ENCODE peak calls at places on chromosomes 6 and 20, in five cellular contexts. F, L, Y, Q and R are unnamed samples.

GRCh38 chr6:129493396-129493902 is 216.5 kb downstream of the ARHGAP18 start:
- DNase-seq in Y (no peak), L (no peak), F (no peak), Q (peak), R (no peak)

GRCh38 chr6:89940225-89941027 is 46.2 kb downstream of the GJA10 start:
- DNase-seq in L (peak), Y (peak), F (peak), Q (peak), R (peak)

GRCh38 chr20:62782893-62783278 is 13.4 kb upstream of the MRGBP start:
- DNase-seq in Q (no peak), F (no peak), Y (no peak), L (no peak), R (no peak)

GRCh38 chr6:55729665-55730064 is 145.7 kb downstream of the BMP5 start:
- DNase-seq in L (no peak), F (no peak), Q (no peak), Y (no peak), R (no peak)

GRCh38 chr6:88763160-88763559 is 200.3 kb downstream of the RNGTT start:
- DNase-seq in L (no peak), Y (no peak), F (peak), Q (no peak), R (no peak)

GRCh38 chr20:59588236-59588855 is 16.0 kb upstream of the PHACTR3 start:
- DNase-seq in F (no peak), Y (no peak), L (no peak), Q (no peak), R (no peak)

GRCh38 chr20:33521461-33521860 is 31.6 kb downstream of the CBFA2T2 start:
- DNase-seq in L (no peak), Y (no peak), Q (no peak), F (no peak), R (no peak)

GRCh38 chr6:82131441-82131840 is 116.1 kb downstream of the IBTK start:
- DNase-seq in Q (no peak), Y (no peak), L (no peak), F (no peak), R (no peak)

GRCh38 chr6:136723780-136724179 is 68.5 kb downstream of the MAP3K5 start:
- DNase-seq in F (no peak), Y (no peak), L (peak), Q (no peak), R (no peak)

DNA sequence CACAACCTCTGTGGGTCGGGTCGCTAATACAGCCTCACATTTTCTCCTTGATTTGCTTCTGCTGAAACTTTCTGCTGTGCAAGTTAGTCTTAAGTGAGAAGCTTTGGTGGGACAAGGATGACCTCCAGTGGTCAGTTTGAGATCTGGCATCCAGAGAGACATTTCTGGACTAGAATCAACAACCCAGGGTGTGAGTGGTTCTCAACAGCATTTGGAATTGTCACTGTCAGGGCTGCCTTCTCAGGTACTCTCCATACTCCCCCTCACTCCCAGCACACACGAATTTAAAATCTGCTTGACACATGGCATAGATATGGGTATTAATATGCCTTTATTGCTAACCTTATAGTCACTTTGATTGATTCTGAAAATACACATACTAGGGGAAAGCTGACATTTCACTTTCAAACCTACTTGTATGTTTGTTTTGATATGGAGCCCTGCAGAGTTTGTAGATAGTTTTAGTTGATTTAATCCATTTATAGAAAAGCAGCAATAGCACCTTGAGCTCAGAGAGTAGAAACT is 13.2 kb downstream of the OTOR start:
- DNase-seq in Q (peak), F (peak), L (peak), Y (peak), R (peak)
- TF ChIP-seq ESRRA in Q (no peak), F (no peak), L (no peak), Y (no peak), R (no peak)

DNA sequence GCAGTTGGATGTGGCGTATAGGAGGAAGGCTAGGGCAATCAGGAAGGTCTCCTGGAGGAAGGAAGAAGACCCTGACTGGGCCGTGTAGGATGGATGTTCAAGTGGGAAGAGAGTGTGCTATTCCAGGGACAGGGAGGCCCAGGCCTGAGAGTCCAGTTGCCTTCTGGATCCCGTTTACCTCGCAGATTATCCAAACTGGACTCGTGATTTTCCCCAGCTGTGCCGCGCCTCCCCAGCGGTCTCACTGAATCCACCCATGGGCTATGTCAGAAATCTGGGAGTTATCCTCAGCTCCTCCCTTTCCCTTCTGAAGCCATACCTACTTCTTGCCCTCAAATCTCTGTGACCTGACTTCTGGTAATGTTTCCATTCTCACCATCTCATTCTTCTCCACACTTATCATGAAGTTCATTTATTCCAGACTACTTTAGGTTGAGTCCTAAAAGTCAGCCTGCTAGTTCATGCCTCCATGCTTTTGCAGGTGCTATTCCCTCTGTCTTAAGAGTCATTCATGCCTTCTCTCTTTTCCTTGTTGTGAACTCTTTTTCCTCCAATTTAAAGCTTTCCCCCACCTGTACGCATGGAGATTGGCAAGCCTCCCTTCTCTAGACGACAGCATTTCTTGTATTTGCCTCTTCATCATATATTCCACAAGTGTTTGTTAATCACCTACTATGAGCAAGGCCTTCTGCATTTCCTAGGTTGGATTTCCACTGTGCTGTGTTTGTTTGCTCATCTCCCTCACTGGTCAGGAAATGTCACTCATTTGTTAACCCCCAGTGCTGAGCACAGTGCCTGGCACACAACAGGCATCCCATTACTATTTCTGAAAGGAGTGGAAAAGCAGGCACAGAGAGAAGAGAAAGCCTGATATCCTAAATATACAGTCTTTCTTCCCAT is 2.7 kb downstream of the SDCBP2 start:
- DNase-seq in Y (no peak), L (no peak), F (no peak), Q (no peak), R (no peak)
- TF ChIP-seq ESRRA in Y (no peak), L (no peak), F (no peak), Q (no peak), R (no peak)

GRCh38 chr6:56741472-56741871 is 98.8 kb upstream of the DST start:
- DNase-seq in Q (no peak), L (no peak), Y (no peak), F (no peak), R (no peak)

GRCh38 chr6:56739836-56740815 is 97.4 kb upstream of the DST start:
- DNase-seq in L (no peak), F (no peak), Q (peak), Y (no peak), R (no peak)

GRCh38 chr6:56745081-56745480 is 102.4 kb upstream of the DST start:
- DNase-seq in Q (no peak), F (no peak), Y (no peak), L (no peak), R (no peak)

GRCh38 chr6:56744528-56744927 is 101.8 kb upstream of the DST start:
- DNase-seq in F (no peak), Q (no peak), L (no peak), Y (no peak), R (no peak)

DNA sequence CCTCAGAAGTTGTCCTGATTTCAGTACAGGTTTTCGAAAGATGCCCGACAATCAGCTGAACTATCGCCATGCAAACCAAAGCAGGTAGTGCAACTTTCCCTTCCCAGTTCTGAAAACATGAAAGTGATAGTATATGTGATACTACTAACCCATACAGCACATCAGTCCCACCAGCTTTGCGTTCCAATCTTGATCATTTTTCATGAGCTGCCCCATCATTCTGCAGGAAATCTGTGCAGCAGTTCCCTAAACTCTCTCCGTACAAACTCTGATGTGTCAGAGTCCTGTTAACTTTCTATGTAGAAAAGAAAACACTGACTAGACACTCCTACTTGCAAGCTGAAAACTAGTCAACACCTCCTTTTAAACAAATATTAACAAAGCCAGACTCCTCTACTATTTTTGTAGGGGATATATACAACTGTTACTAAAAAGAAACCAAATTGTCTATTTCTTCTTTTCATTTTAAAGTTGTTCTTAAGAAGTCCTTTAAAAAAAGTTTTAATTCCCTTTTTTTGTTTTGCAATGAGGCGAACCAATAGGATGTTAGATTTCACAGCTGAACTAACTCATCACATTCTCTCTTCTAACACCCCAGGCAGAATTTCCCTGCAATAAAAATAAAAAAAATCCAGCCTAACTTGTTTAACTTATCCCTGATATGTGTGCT is 99.6 kb upstream of the DST start:
- DNase-seq in F (no peak), L (no peak), Q (peak), Y (no peak), R (no peak)
- TF ChIP-seq ESRRA in F (no peak), L (no peak), Q (no peak), Y (no peak), R (no peak)

GRCh38 chr20:58018590-58018989 is 209.9 kb downstream of the ANKRD60 start:
- DNase-seq in L (no peak), F (no peak), Q (no peak), Y (no peak), R (no peak)

GRCh38 chr20:58017970-58018530 is 210.4 kb downstream of the ANKRD60 start:
- DNase-seq in Y (no peak), F (no peak), L (no peak), Q (no peak), R (no peak)

GRCh38 chr20:58020656-58021454 is 207.6 kb downstream of the ANKRD60 start:
- DNase-seq in Q (no peak), L (no peak), F (no peak), Y (no peak), R (no peak)

GRCh38 chr20:58019850-58020625 is 208.4 kb downstream of the ANKRD60 start:
- DNase-seq in L (no peak), Y (no peak), Q (no peak), F (no peak), R (no peak)

GRCh38 chr20:58019027-58019849 is 209.2 kb downstream of the ANKRD60 start:
- DNase-seq in Q (no peak), Y (no peak), F (peak), L (no peak), R (no peak)
- TF ChIP-seq ESRRA in Q (no peak), Y (no peak), F (no peak), L (no peak), R (no peak)

GRCh38 chr6:41630946-41631345 is 7.3 kb upstream of the MDFI start:
- DNase-seq in F (no peak), L (no peak), Y (no peak), Q (no peak), R (no peak)
- TF ChIP-seq ESRRA in F (no peak), L (no peak), Y (no peak), Q (no peak), R (no peak)

GRCh38 chr20:41261260-41261659 is 56.3 kb downstream of the ZHX3 start:
- DNase-seq in F (no peak), Y (no peak), L (no peak), Q (no peak), R (no peak)
- TF ChIP-seq ESRRA in F (no peak), Y (no peak), L (no peak), Q (no peak), R (no peak)

GRCh38 chr6:139369568-139370046 is 4.8 kb downstream of the CITED2 start:
- DNase-seq in Q (peak), L (no peak), F (peak), Y (no peak), R (no peak)
- TF ChIP-seq ESRRA in Q (no peak), L (no peak), F (no peak), Y (no peak), R (no peak)

GRCh38 chr6:1607557-1608221 is 2.0 kb upstream of the FOXC1 start:
- DNase-seq in Q (peak), Y (no peak), F (no peak), L (no peak), R (peak)

GRCh38 chr6:1610497-1611321 is 994 bp downstream of the FOXC1 start:
- DNase-seq in Q (peak), L (no peak), Y (no peak), F (peak), R (no peak)

GRCh38 chr6:1609662-1610496 is at the start of gene FOXC1:
- DNase-seq in Y (no peak), F (peak), Q (peak), L (no peak), R (peak)

GRCh38 chr6:1608222-1608975 is 1.3 kb upstream of the FOXC1 start:
- DNase-seq in Q (no peak), L (no peak), F (no peak), Y (no peak), R (no peak)

DNA sequence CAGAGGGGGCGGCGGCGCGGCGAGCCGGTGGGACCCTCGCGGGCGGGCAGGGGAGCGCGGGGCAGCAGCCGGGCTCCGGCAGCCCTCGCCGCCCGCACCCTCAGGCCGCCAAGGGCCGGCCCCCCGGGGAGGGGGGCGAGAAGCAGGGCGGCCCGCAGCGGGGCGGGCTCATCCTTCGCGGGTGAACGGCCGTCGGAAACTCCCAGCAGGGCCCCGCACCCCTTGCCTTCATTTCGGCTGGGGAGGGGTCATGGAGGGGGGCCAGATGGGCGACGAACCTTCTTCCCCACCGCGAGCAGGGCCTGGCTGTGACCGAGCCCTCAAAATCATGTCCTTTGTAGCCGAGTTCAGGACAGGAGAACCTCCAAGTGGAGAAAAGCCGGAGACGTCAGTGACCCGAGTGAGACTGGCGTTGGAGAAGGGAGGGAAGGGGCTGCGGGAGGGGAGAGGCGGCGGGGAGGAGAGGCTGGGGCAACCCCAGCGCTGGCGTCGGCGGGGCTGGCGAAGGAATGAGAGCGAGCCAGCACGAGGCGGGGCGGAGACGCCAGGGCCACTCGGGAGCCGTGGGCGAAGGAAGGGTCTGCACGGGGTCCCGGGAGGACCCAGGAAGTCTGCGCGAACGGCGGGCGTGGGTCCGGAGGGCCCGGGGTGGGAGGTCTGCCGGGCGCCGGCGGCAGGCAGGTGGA is 596 bp upstream of the FOXC1 start:
- DNase-seq in Q (no peak), L (no peak), F (no peak), Y (no peak), R (no peak)
- TF ChIP-seq ESRRA in Q (no peak), L (no peak), F (no peak), Y (no peak), R (no peak)